ENCODE peak calls at places on chromosome X, in four cellular contexts. One of them, this sample, is unnamed.

GRCh38 chrX:153909024-153909979 is 4.8 kb downstream of the AVPR2 start:
- DNase-seq in retina: peak; percentile 44
- DNase-seq in GM23248: no peak
- DNase-seq in left cardiac atrium: no peak
- DNase-seq in this sample: no peak

GRCh38 chrX:135295238-135295943 is 13.9 kb upstream of the ETDC start:
- DNase-seq in retina: peak; percentile 80
- DNase-seq in GM23248: no peak
- DNase-seq in left cardiac atrium: peak; percentile 52
- DNase-seq in this sample: peak; percentile 45

GRCh38 chrX:119410027-119410819 is 11.1 kb downstream of the SLC25A43 start:
- DNase-seq in retina: no peak
- DNase-seq in GM23248: peak; percentile 94
- DNase-seq in left cardiac atrium: peak; percentile 38
- DNase-seq in this sample: no peak

GRCh38 chrX:131795442-131796229 is 227.5 kb upstream of the STK26 start:
- DNase-seq in retina: peak; percentile 36
- DNase-seq in GM23248: no peak
- DNase-seq in left cardiac atrium: no peak
- DNase-seq in this sample: no peak

GRCh38 chrX:71282514-71283408 is 674 bp upstream of the NONO start:
- DNase-seq in retina: no peak
- DNase-seq in GM23248: peak; percentile 73
- DNase-seq in left cardiac atrium: no peak
- DNase-seq in this sample: peak; percentile 9

GRCh38 chrX:41538707-41539106 is 91.6 kb downstream of the NYX start:
- DNase-seq in retina: no peak
- DNase-seq in GM23248: no peak
- DNase-seq in left cardiac atrium: no peak
- DNase-seq in this sample: no peak

GRCh38 chrX:1928805-1929204 is 313.9 kb downstream of the ASMT start:
- DNase-seq in retina: no peak
- DNase-seq in GM23248: no peak
- DNase-seq in left cardiac atrium: no peak
- DNase-seq in this sample: no peak

GRCh38 chrX:134676440-134676839 is 18.2 kb upstream of the PLAC1 start:
- DNase-seq in retina: no peak
- DNase-seq in GM23248: peak; percentile 71
- DNase-seq in left cardiac atrium: no peak
- DNase-seq in this sample: no peak

GRCh38 chrX:123173833-123174232 is 10.2 kb upstream of the GRIA3 start:
- DNase-seq in retina: no peak
- DNase-seq in GM23248: no peak
- DNase-seq in left cardiac atrium: no peak
- DNase-seq in this sample: no peak

GRCh38 chrX:34903316-34903715 is 39.3 kb upstream of the FAM47B start:
- DNase-seq in retina: no peak
- DNase-seq in GM23248: peak; percentile 56
- DNase-seq in left cardiac atrium: no peak
- DNase-seq in this sample: no peak

GRCh38 chrX:16970977-16971376 is 24.5 kb downstream of the REPS2 start:
- DNase-seq in retina: no peak
- DNase-seq in GM23248: peak; percentile 14
- DNase-seq in left cardiac atrium: no peak
- DNase-seq in this sample: no peak

GRCh38 chrX:18873189-18873791 is 110.6 kb downstream of the PHKA2 start:
- DNase-seq in retina: no peak
- DNase-seq in GM23248: peak; percentile 80
- DNase-seq in left cardiac atrium: peak; percentile 58
- DNase-seq in this sample: no peak

GRCh38 chrX:17038277-17038676 is 91.8 kb downstream of the REPS2 start:
- DNase-seq in retina: no peak
- DNase-seq in GM23248: no peak
- DNase-seq in left cardiac atrium: no peak
- DNase-seq in this sample: no peak

GRCh38 chrX:48831909-48832291 is 3.5 kb downstream of the PCSK1N start:
- DNase-seq in retina: peak; percentile 32
- DNase-seq in GM23248: no peak
- DNase-seq in left cardiac atrium: no peak
- DNase-seq in this sample: no peak

GRCh38 chrX:3711331-3711917 is 2.0 kb downstream of the PRKX start:
- DNase-seq in retina: peak; percentile 16
- DNase-seq in GM23248: no peak
- DNase-seq in left cardiac atrium: peak; percentile 43
- DNase-seq in this sample: no peak

GRCh38 chrX:41082783-41083182 is 2.5 kb upstream of the USP9X start:
- DNase-seq in retina: no peak
- DNase-seq in GM23248: no peak
- DNase-seq in left cardiac atrium: no peak
- DNase-seq in this sample: no peak

GRCh38 chrX:22974616-22975015 is 25.1 kb upstream of the DDX53 start:
- DNase-seq in retina: no peak
- DNase-seq in GM23248: no peak
- DNase-seq in left cardiac atrium: no peak
- DNase-seq in this sample: no peak

GRCh38 chrX:103376118-103376978 is at the start of gene BEX3:
- DNase-seq in retina: peak; percentile 83
- DNase-seq in GM23248: peak; percentile 68
- DNase-seq in left cardiac atrium: peak; percentile 66
- DNase-seq in this sample: no peak

GRCh38 chrX:120549483-120550452 is 11.0 kb downstream of the CUL4B start:
- DNase-seq in retina: no peak
- DNase-seq in GM23248: peak; percentile 85
- DNase-seq in left cardiac atrium: peak; percentile 38
- DNase-seq in this sample: no peak

GRCh38 chrX:135345328-135345645 is 36.0 kb downstream of the ETDC start:
- DNase-seq in retina: no peak
- DNase-seq in GM23248: peak; percentile 61
- DNase-seq in left cardiac atrium: peak; percentile 55
- DNase-seq in this sample: no peak

GRCh38 chrX:153818571-153819397 is 11.6 kb downstream of the PDZD4 start:
- DNase-seq in retina: peak; percentile 82
- DNase-seq in GM23248: peak; percentile 43
- DNase-seq in left cardiac atrium: peak; percentile 48
- DNase-seq in this sample: peak; percentile 35

GRCh38 chrX:20414066-20414465 is 147.4 kb upstream of the RPS6KA3 start:
- DNase-seq in retina: no peak
- DNase-seq in GM23248: peak; percentile 45
- DNase-seq in left cardiac atrium: no peak
- DNase-seq in this sample: no peak

GRCh38 chrX:153667281-153667831 is 6.3 kb downstream of the PNCK start:
- DNase-seq in retina: no peak
- DNase-seq in GM23248: no peak
- DNase-seq in left cardiac atrium: no peak
- DNase-seq in this sample: no peak

GRCh38 chrX:115112411-115112810 is 76.8 kb upstream of the RBMXL3 start:
- DNase-seq in retina: no peak
- DNase-seq in GM23248: peak; percentile 21
- DNase-seq in left cardiac atrium: no peak
- DNase-seq in this sample: no peak

GRCh38 chrX:30504309-30504708 is 73.3 kb downstream of the TASL start:
- DNase-seq in retina: no peak
- DNase-seq in GM23248: peak; percentile 38
- DNase-seq in left cardiac atrium: no peak
- DNase-seq in this sample: no peak

GRCh38 chrX:106894392-106894909 is 8.7 kb downstream of the RIPPLY1 start:
- DNase-seq in retina: peak; percentile 66
- DNase-seq in GM23248: peak; percentile 79
- DNase-seq in left cardiac atrium: peak; percentile 54
- DNase-seq in this sample: peak; percentile 11

GRCh38 chrX:140661657-140662056 is 47.9 kb upstream of the LINC00632 start:
- DNase-seq in retina: peak; percentile 6
- DNase-seq in GM23248: peak; percentile 26
- DNase-seq in left cardiac atrium: no peak
- DNase-seq in this sample: no peak

GRCh38 chrX:346034-346813 is 27.6 kb upstream of the GTPBP6 start:
- DNase-seq in retina: no peak
- DNase-seq in GM23248: no peak
- DNase-seq in left cardiac atrium: peak; percentile 16
- DNase-seq in this sample: no peak

GRCh38 chrX:455199-455598 is 68.5 kb upstream of the PPP2R3B start:
- DNase-seq in retina: no peak
- DNase-seq in GM23248: no peak
- DNase-seq in left cardiac atrium: no peak
- DNase-seq in this sample: no peak

GRCh38 chrX:152601848-152602616 is 35.7 kb upstream of the GABRQ start:
- DNase-seq in retina: peak; percentile 5
- DNase-seq in GM23248: peak; percentile 13
- DNase-seq in left cardiac atrium: no peak
- DNase-seq in this sample: no peak

GRCh38 chrX:17621566-17622270 is 115.6 kb upstream of the SCML1 start:
- DNase-seq in retina: no peak
- DNase-seq in GM23248: no peak
- DNase-seq in left cardiac atrium: no peak
- DNase-seq in this sample: no peak

GRCh38 chrX:142076633-142077032 is 128.5 kb downstream of the MAGEC2 start:
- DNase-seq in retina: no peak
- DNase-seq in GM23248: no peak
- DNase-seq in left cardiac atrium: no peak
- DNase-seq in this sample: no peak

GRCh38 chrX:24646745-24647182 is 383 bp downstream of the PCYT1B start:
- DNase-seq in retina: peak; percentile 54
- DNase-seq in GM23248: peak; percentile 13
- DNase-seq in left cardiac atrium: no peak
- DNase-seq in this sample: no peak

GRCh38 chrX:110944323-110944761 is 148.7 kb upstream of the CHRDL1 start:
- DNase-seq in retina: peak; percentile 79
- DNase-seq in GM23248: no peak
- DNase-seq in left cardiac atrium: no peak
- DNase-seq in this sample: no peak

GRCh38 chrX:109872021-109872730 is 130.7 kb upstream of the TMEM164 start:
- DNase-seq in retina: no peak
- DNase-seq in GM23248: peak; percentile 27
- DNase-seq in left cardiac atrium: peak; percentile 26
- DNase-seq in this sample: no peak

GRCh38 chrX:105347373-105347772 is 126.9 kb upstream of the TEX13A start:
- DNase-seq in retina: no peak
- DNase-seq in GM23248: no peak
- DNase-seq in left cardiac atrium: no peak
- DNase-seq in this sample: no peak

GRCh38 chrX:74449322-74449936 is 28.1 kb downstream of the SLC16A2 start:
- DNase-seq in retina: no peak
- DNase-seq in GM23248: peak; percentile 14
- DNase-seq in left cardiac atrium: no peak
- DNase-seq in this sample: no peak

GRCh38 chrX:135625995-135626394 is 87.4 kb upstream of the CT45A1 start:
- DNase-seq in retina: no peak
- DNase-seq in GM23248: peak; percentile 33
- DNase-seq in left cardiac atrium: no peak
- DNase-seq in this sample: no peak

This sample was measured in activated T-helper 2 cell treated with anti-CD3 and anti-CD28 coated beads, Interferon-gamma antibody, Interleukin-2, Interleukin-4, amounts not matched to agents 10 μg/mL and 5 μg/mL and 100 μg/mL, durations not matched to agents 14 hours and 24 hours and 36 hours.